ENCODE peak calls at places on chromosomes 11 and 22, in nine cellular contexts. One of them, this sample, is unnamed.

GRCh38 chr22:43333156-43333555 is 10.0 kb downstream of the SCUBE1 start:
- DNase-seq in NCI-H2171: no peak
- DNase-seq in right cardiac atrium: no peak
- DNase-seq in NCI-H146: no peak
- DNase-seq in T47D: no peak
- DNase-seq in AG08396: no peak
- DNase-seq in posterior cingulate gyrus: peak; percentile 58
- DNase-seq in mesendoderm: no peak
- DNase-seq in neural progenitor cell: no peak
- DNase-seq in this sample: no peak

GRCh38 chr11:121932646-121933185 is 183.3 kb downstream of the BLID start:
- DNase-seq in posterior cingulate gyrus: no peak
- DNase-seq in NCI-H146: no peak
- DNase-seq in neural progenitor cell: no peak
- DNase-seq in AG08396: no peak
- DNase-seq in NCI-H2171: no peak
- DNase-seq in mesendoderm: peak; percentile 62
- DNase-seq in T47D: peak; percentile 35
- DNase-seq in right cardiac atrium: no peak
- DNase-seq in this sample: no peak

GRCh38 chr11:17209939-17210245 is 2.1 kb upstream of the PIK3C2A start:
- DNase-seq in NCI-H146: no peak
- DNase-seq in right cardiac atrium: no peak
- DNase-seq in NCI-H2171: no peak
- DNase-seq in neural progenitor cell: no peak
- DNase-seq in mesendoderm: peak; percentile 8
- DNase-seq in AG08396: no peak
- DNase-seq in posterior cingulate gyrus: no peak
- DNase-seq in T47D: no peak
- DNase-seq in this sample: no peak

GRCh38 chr11:15526032-15526431 is 411.3 kb downstream of the INSC start:
- DNase-seq in neural progenitor cell: no peak
- DNase-seq in AG08396: no peak
- DNase-seq in right cardiac atrium: no peak
- DNase-seq in mesendoderm: no peak
- DNase-seq in NCI-H146: no peak
- DNase-seq in NCI-H2171: no peak
- DNase-seq in T47D: no peak
- DNase-seq in posterior cingulate gyrus: no peak
- DNase-seq in this sample: no peak

GRCh38 chr11:108685419-108686161 is 20.7 kb downstream of the DDX10 start:
- DNase-seq in NCI-H146: no peak
- DNase-seq in NCI-H2171: no peak
- DNase-seq in neural progenitor cell: no peak
- DNase-seq in right cardiac atrium: no peak
- DNase-seq in T47D: no peak
- DNase-seq in posterior cingulate gyrus: no peak
- DNase-seq in mesendoderm: no peak
- DNase-seq in AG08396: no peak
- DNase-seq in this sample: no peak

GRCh38 chr11:41459602-41460405 is at the start of gene LRRC4C:
- DNase-seq in NCI-H146: peak; percentile 44
- DNase-seq in right cardiac atrium: no peak
- DNase-seq in T47D: no peak
- DNase-seq in NCI-H2171: no peak
- DNase-seq in AG08396: no peak
- DNase-seq in neural progenitor cell: peak; percentile 4
- DNase-seq in mesendoderm: no peak
- DNase-seq in posterior cingulate gyrus: no peak
- DNase-seq in this sample: no peak

GRCh38 chr22:37043828-37044538 is 7.6 kb upstream of the KCTD17 start:
- DNase-seq in NCI-H2171: no peak
- DNase-seq in right cardiac atrium: peak; percentile 79
- DNase-seq in posterior cingulate gyrus: no peak
- DNase-seq in neural progenitor cell: peak; percentile 55
- DNase-seq in mesendoderm: peak; percentile 52
- DNase-seq in AG08396: peak; percentile 76
- DNase-seq in T47D: peak; percentile 80
- DNase-seq in NCI-H146: peak; percentile 55
- DNase-seq in this sample: peak; percentile 77

GRCh38 chr22:23090079-23090835 is 19.9 kb downstream of the GNAZ start:
- DNase-seq in mesendoderm: no peak
- DNase-seq in right cardiac atrium: no peak
- DNase-seq in NCI-H2171: peak; percentile 64
- DNase-seq in T47D: no peak
- DNase-seq in AG08396: no peak
- DNase-seq in NCI-H146: no peak
- DNase-seq in posterior cingulate gyrus: no peak
- DNase-seq in neural progenitor cell: no peak
- DNase-seq in this sample: peak; percentile 36

GRCh38 chr11:22244986-22245592 is 52.2 kb downstream of the ANO5 start:
- DNase-seq in AG08396: peak; percentile 12
- DNase-seq in neural progenitor cell: peak; percentile 79
- DNase-seq in right cardiac atrium: peak; percentile 50
- DNase-seq in T47D: peak; percentile 63
- DNase-seq in NCI-H146: no peak
- DNase-seq in NCI-H2171: peak; percentile 52
- DNase-seq in posterior cingulate gyrus: peak; percentile 66
- DNase-seq in mesendoderm: peak; percentile 71
- DNase-seq in this sample: peak; percentile 39